ENCODE peak calls at places on chromosomes 12 and 14, in eight cellular contexts. D is gastrocnemius medialis, Y is NB4, P is BE2C, C is A549, T is fibroblast of mammary gland, A is GM23248, X is cardiac muscle cell. E is an unnamed sample.

GRCh38 chr12:27025116-27025515 is 2.8 kb downstream of the MED21 start:
- DNase-seq in Y (no peak), C (no peak), P (no peak), T (peak; percentile 32), D (no peak), A (peak; percentile 64), X (no peak), E (no peak)

GRCh38 chr12:85572956-85573355 is 263.3 kb downstream of the RASSF9 start:
- DNase-seq in C (no peak), T (no peak), Y (no peak), X (no peak), A (peak; percentile 27), D (no peak), P (no peak), E (no peak)

GRCh38 chr12:128551266-128552025 is 272.3 kb downstream of the SLC15A4 start:
- DNase-seq in X (no peak), T (no peak), Y (no peak), C (no peak), A (no peak), P (no peak), D (no peak), E (no peak)

GRCh38 chr14:29898470-29898869 is 29.2 kb downstream of the PRKD1 start:
- DNase-seq in A (no peak), D (no peak), C (no peak), X (no peak), Y (no peak), P (no peak), T (no peak), E (no peak)

GRCh38 chr12:78470354-78471195 is 394.0 kb upstream of the SYT1 start:
- DNase-seq in X (peak; percentile 42), P (peak; percentile 61), Y (peak; percentile 30), A (peak; percentile 63), C (peak; percentile 6), T (peak; percentile 60), D (no peak), E (peak; percentile 66)

GRCh38 chr14:24367506-24368214 is at the start of gene NFATC4:
- DNase-seq in P (peak; percentile 89), C (no peak), T (peak; percentile 96), A (peak; percentile 92), D (peak; percentile 49), Y (peak; percentile 69), X (peak; percentile 98), E (peak; percentile 94)

GRCh38 chr12:28844718-28845117 is 304.4 kb upstream of the FAR2 start:
- DNase-seq in X (no peak), Y (no peak), D (no peak), P (no peak), C (no peak), A (no peak), T (no peak), E (no peak)

GRCh38 chr12:102172436-102172835 is 25.2 kb downstream of the PMCH start:
- DNase-seq in P (no peak), T (peak; percentile 73), C (no peak), X (peak; percentile 78), D (no peak), A (peak; percentile 78), Y (no peak), E (peak; percentile 68)

GRCh38 chr12:16393126-16393525 is 45.7 kb downstream of the MGST1 start:
- DNase-seq in P (no peak), X (no peak), T (no peak), D (no peak), Y (no peak), A (no peak), C (no peak), E (no peak)

GRCh38 chr12:21774358-21775129 is at the start of gene KCNJ8:
- DNase-seq in C (peak; percentile 12), Y (peak; percentile 39), P (peak; percentile 97), D (peak; percentile 43), X (peak; percentile 31), A (peak; percentile 73), T (peak; percentile 71), E (peak; percentile 64)

GRCh38 chr14:72801841-72802587 is 91.9 kb downstream of the DPF3 start:
- DNase-seq in T (no peak), P (no peak), X (no peak), D (peak; percentile 34), C (no peak), Y (no peak), A (no peak), E (no peak)

GRCh38 chr14:92578511-92578910 is 64.9 kb downstream of the RIN3 start:
- DNase-seq in T (peak; percentile 72), Y (no peak), C (no peak), X (peak; percentile 19), P (no peak), D (no peak), A (peak; percentile 80), E (peak; percentile 61)

GRCh38 chr12:68405292-68405900 is 73.2 kb upstream of the MDM1 start:
- DNase-seq in Y (peak; percentile 40), A (peak; percentile 45), C (no peak), D (no peak), X (peak; percentile 68), P (no peak), T (peak; percentile 57), E (no peak)

GRCh38 chr14:24136684-24137528 is 912 bp downstream of the PSME1 start:
- DNase-seq in D (no peak), C (no peak), Y (peak; percentile 17), T (no peak), P (no peak), X (no peak), A (no peak), E (no peak)

GRCh38 chr12:98838282-98838681 is 193.2 kb downstream of the APAF1 start:
- DNase-seq in Y (no peak), P (no peak), C (no peak), A (peak; percentile 22), D (no peak), X (no peak), T (peak; percentile 5), E (peak; percentile 67)

GRCh38 chr12:122423258-122424165 is 1.0 kb upstream of the CLIP1 start:
- DNase-seq in A (peak; percentile 47), P (peak; percentile 44), D (no peak), X (peak; percentile 37), T (no peak), Y (peak; percentile 63), C (no peak), E (peak; percentile 50)

GRCh38 chr14:79306546-79306945 is 904.8 kb downstream of the DIO2 start:
- DNase-seq in X (no peak), C (no peak), A (no peak), D (no peak), Y (no peak), P (no peak), T (no peak), E (no peak)

GRCh38 chr12:20436367-20436766 is 68.0 kb downstream of the PDE3A start:
- DNase-seq in C (no peak), A (no peak), X (no peak), Y (no peak), P (no peak), D (no peak), T (peak; percentile 41), E (no peak)

GRCh38 chr14:59293934-59294661 is 105.6 kb downstream of the DAAM1 start:
- DNase-seq in D (no peak), A (peak; percentile 59), P (no peak), C (no peak), X (peak; percentile 44), T (peak; percentile 30), Y (no peak), E (no peak)

GRCh38 chr14:59296508-59296907 is 108.0 kb downstream of the DAAM1 start:
- DNase-seq in P (no peak), Y (no peak), D (no peak), C (no peak), T (no peak), A (no peak), X (no peak), E (no peak)

GRCh38 chr14:59292921-59293605 is 104.6 kb downstream of the DAAM1 start:
- DNase-seq in P (no peak), T (no peak), C (no peak), A (no peak), D (no peak), X (no peak), Y (no peak), E (no peak)

GRCh38 chr14:59294662-59294992 is 106.2 kb downstream of the DAAM1 start:
- DNase-seq in P (no peak), X (peak; percentile 74), D (no peak), T (peak; percentile 61), C (no peak), Y (no peak), A (peak; percentile 79), E (peak; percentile 79)

GRCh38 chr14:59292028-59292427 is 103.6 kb downstream of the DAAM1 start:
- DNase-seq in Y (no peak), A (no peak), C (no peak), D (no peak), X (no peak), T (no peak), P (no peak), E (no peak)
- H3K4me3 ChIP-seq in Y (no peak overlapping the region), A (no peak overlapping the region), C (no peak overlapping the region), D (no peak overlapping the region), X (no peak overlapping the region), T (no peak overlapping the region), P (no peak overlapping the region), E (no peak overlapping the region)

GRCh38 chr14:101844752-101845151 is 83.2 kb downstream of the PPP2R5C start:
- DNase-seq in A (no peak), D (no peak), P (no peak), Y (no peak), C (no peak), X (no peak), T (no peak), E (no peak)
- H3K4me3 ChIP-seq in A (no peak overlapping the region), D (no peak overlapping the region), P (no peak overlapping the region), Y (no peak overlapping the region), C (no peak overlapping the region), X (no peak overlapping the region), T (no peak overlapping the region), E (no peak overlapping the region)

DNA sequence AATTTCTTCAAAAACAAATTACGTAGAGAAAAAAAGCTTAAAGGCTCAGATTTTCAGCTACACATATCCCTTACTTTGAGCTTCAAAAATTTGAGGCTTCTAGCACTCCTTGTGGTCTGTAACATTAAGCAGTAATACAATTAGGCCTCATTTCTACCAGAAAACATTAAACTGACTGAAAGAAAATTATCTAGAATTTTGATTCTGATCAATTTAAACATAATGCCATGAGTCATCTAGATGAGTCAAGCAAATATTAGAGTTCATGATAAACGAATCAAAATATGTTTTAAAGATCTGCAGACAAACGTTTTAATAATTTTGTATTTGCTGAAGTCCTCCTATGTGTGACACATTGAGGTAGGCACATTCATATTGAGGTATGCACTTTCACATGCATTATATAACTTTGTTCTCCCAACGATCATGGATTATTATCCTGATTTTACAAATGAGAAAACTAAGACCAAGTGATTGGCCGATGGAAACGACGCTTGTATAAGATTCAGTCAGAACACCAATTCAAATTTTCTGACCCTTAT is 4.3 kb downstream of the OSBPL8 start:
- DNase-seq in C (no peak), D (no peak), T (peak; percentile 21), Y (no peak), P (no peak), A (peak; percentile 29), X (no peak), E (no peak)
- H3K4me3 ChIP-seq in C (no peak overlapping the region), D (no peak overlapping the region), T (no peak overlapping the region), Y (no peak overlapping the region), P (no peak overlapping the region), A (no peak overlapping the region), X (no peak overlapping the region), E (no peak overlapping the region)

DNA sequence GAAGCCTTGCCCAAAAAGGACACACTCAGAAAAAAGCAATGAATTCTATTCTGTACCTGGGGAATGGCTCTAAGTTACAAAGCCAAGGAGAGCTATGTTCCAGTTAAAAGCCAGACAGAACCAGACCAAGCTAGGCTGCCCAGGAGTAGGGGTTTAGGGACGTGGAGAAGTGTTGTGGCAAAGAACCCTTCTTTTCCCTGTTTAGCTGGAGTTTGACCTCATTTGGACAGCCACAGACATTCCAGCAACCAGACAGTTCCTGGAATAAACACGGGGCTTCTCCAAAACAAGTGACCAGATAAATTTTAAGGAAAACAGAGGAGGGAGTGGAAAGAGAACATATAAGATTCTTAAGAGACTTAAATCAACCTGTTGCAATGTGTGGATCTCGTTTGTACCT is 62.3 kb downstream of the GCH1 start:
- DNase-seq in X (peak; percentile 31), Y (no peak), D (no peak), C (no peak), P (no peak), A (no peak), T (peak; percentile 1), E (no peak)
- H3K4me3 ChIP-seq in X (no peak overlapping the region), Y (no peak overlapping the region), D (no peak overlapping the region), C (no peak overlapping the region), P (no peak overlapping the region), A (no peak overlapping the region), T (no peak overlapping the region), E (no peak overlapping the region)